ENCODE peak calls at places on chromosome 20, in five cellular contexts. E is naive thymus-derived CD8-positive, alpha-beta T cell; G is HT1080; B is GM20000; M is NCI-H460. C is an unnamed sample.

GRCh38 chr20:19758888-19759331 is 852 bp downstream of the RIN2 start:
- DNase-seq in M (peak), E (no peak), G (no peak), B (no peak), C (no peak)

GRCh38 chr20:25076731-25077609 is 5.0 kb downstream of the VSX1 start:
- DNase-seq in M (peak), G (peak), B (no peak), E (no peak), C (no peak)

GRCh38 chr20:52637201-52637600 is 335.0 kb upstream of the TSHZ2 start:
- DNase-seq in E (no peak), B (no peak), G (no peak), M (no peak), C (no peak)

GRCh38 chr20:25280574-25281535 is 33.0 kb downstream of the PYGB start:
- DNase-seq in G (no peak), M (no peak), B (no peak), E (no peak), C (no peak)

GRCh38 chr20:33679758-33680485 is 5.7 kb upstream of the NECAB3 start:
- DNase-seq in M (no peak), G (no peak), B (peak), E (no peak), C (no peak)

GRCh38 chr20:48861444-48861843 is 33.6 kb upstream of the PREX1 start:
- DNase-seq in E (no peak), G (no peak), B (peak), M (no peak), C (no peak)

GRCh38 chr20:29427201-29428060 is 1830.0 kb upstream of the DEFB115 start:
- DNase-seq in B (no peak), G (peak), E (no peak), M (no peak), C (no peak)

GRCh38 chr20:47574616-47575401 is 73.1 kb downstream of the NCOA3 start:
- DNase-seq in M (peak), B (peak), E (no peak), G (no peak), C (no peak)

GRCh38 chr20:15196580-15197255 is 859.3 kb upstream of the FLRT3 start:
- DNase-seq in E (no peak), M (no peak), B (peak), G (no peak), C (no peak)

GRCh38 chr20:33166533-33167113 is 1.3 kb upstream of the BPIFA2 start:
- DNase-seq in M (no peak), E (no peak), G (no peak), B (no peak), C (no peak)

GRCh38 chr20:19004975-19005374 is 191.4 kb downstream of the SCP2D1 start:
- DNase-seq in M (no peak), G (no peak), E (no peak), B (no peak), C (no peak)

GRCh38 chr20:48025061-48025515 is 239.8 kb upstream of the SULF2 start:
- DNase-seq in B (peak), G (peak), E (no peak), M (no peak), C (no peak)

GRCh38 chr20:37231970-37232620 is 29.5 kb downstream of the GHRH start:
- DNase-seq in B (no peak), G (no peak), E (no peak), M (no peak), C (no peak)